ENCODE peak calls at places on chromosomes 16 and 17, in five cellular contexts. One of them, this sample, is unnamed.

GRCh38 chr16:57598437-57598836 is 30.0 kb upstream of the ADGRG1 start:
- DNase-seq in heart right ventricle: no peak
- DNase-seq in activated gamma-delta T cell treated with Interleukin-2 at 50 U/mL for 16 hours: no peak
- DNase-seq in EH: no peak
- DNase-seq in activated CD8-positive, alpha-beta T cell treated with anti-CD3 and anti-CD28 coated beads, Interleukin-2, amount 10 ng/mL, durations not matched to agents 7 days and 5 days: no peak
- DNase-seq in this sample: no peak

GRCh38 chr17:78697846-78698343 is 84.2 kb downstream of the CYTH1 start:
- DNase-seq in activated gamma-delta T cell treated with Interleukin-2 at 50 U/mL for 16 hours: no peak
- DNase-seq in EH: no peak
- DNase-seq in heart right ventricle: no peak
- DNase-seq in activated CD8-positive, alpha-beta T cell treated with anti-CD3 and anti-CD28 coated beads, Interleukin-2, amount 10 ng/mL, durations not matched to agents 7 days and 5 days: no peak
- DNase-seq in this sample: no peak

GRCh38 chr17:48513097-48513496 is 17.7 kb downstream of the HOXB1 start:
- DNase-seq in activated CD8-positive, alpha-beta T cell treated with anti-CD3 and anti-CD28 coated beads, Interleukin-2, amount 10 ng/mL, durations not matched to agents 7 days and 5 days: peak; percentile 52
- DNase-seq in activated gamma-delta T cell treated with Interleukin-2 at 50 U/mL for 16 hours: no peak
- DNase-seq in heart right ventricle: no peak
- DNase-seq in EH: no peak
- DNase-seq in this sample: no peak

GRCh38 chr16:23905027-23905426 is 69.2 kb downstream of the PRKCB start:
- DNase-seq in heart right ventricle: no peak
- DNase-seq in EH: peak; percentile 95
- DNase-seq in activated gamma-delta T cell treated with Interleukin-2 at 50 U/mL for 16 hours: no peak
- DNase-seq in activated CD8-positive, alpha-beta T cell treated with anti-CD3 and anti-CD28 coated beads, Interleukin-2, amount 10 ng/mL, durations not matched to agents 7 days and 5 days: no peak
- DNase-seq in this sample: no peak

GRCh38 chr17:1714488-1714979 is 4.4 kb upstream of the TLCD2 start:
- DNase-seq in EH: peak; percentile 99
- DNase-seq in heart right ventricle: peak; percentile 100
- DNase-seq in activated gamma-delta T cell treated with Interleukin-2 at 50 U/mL for 16 hours: no peak
- DNase-seq in activated CD8-positive, alpha-beta T cell treated with anti-CD3 and anti-CD28 coated beads, Interleukin-2, amount 10 ng/mL, durations not matched to agents 7 days and 5 days: no peak
- DNase-seq in this sample: no peak

GRCh38 chr17:57187391-57187790 is 68.9 kb upstream of the MSI2 start:
- DNase-seq in heart right ventricle: no peak
- DNase-seq in EH: no peak
- DNase-seq in activated CD8-positive, alpha-beta T cell treated with anti-CD3 and anti-CD28 coated beads, Interleukin-2, amount 10 ng/mL, durations not matched to agents 7 days and 5 days: no peak
- DNase-seq in activated gamma-delta T cell treated with Interleukin-2 at 50 U/mL for 16 hours: no peak
- DNase-seq in this sample: no peak

GRCh38 chr17:8420041-8420934 is 15.4 kb upstream of the NDEL1 start:
- DNase-seq in EH: peak; percentile 64
- DNase-seq in heart right ventricle: peak; percentile 82
- DNase-seq in activated CD8-positive, alpha-beta T cell treated with anti-CD3 and anti-CD28 coated beads, Interleukin-2, amount 10 ng/mL, durations not matched to agents 7 days and 5 days: no peak
- DNase-seq in activated gamma-delta T cell treated with Interleukin-2 at 50 U/mL for 16 hours: no peak
- DNase-seq in this sample: no peak

GRCh38 chr17:5837055-5837491 is 233.1 kb upstream of the WSCD1 start:
- DNase-seq in activated CD8-positive, alpha-beta T cell treated with anti-CD3 and anti-CD28 coated beads, Interleukin-2, amount 10 ng/mL, durations not matched to agents 7 days and 5 days: no peak
- DNase-seq in activated gamma-delta T cell treated with Interleukin-2 at 50 U/mL for 16 hours: no peak
- DNase-seq in EH: peak; percentile 79
- DNase-seq in heart right ventricle: no peak
- DNase-seq in this sample: no peak

GRCh38 chr17:77374170-77374936 is 233.6 kb downstream of the SEC14L1 start:
- DNase-seq in EH: peak; percentile 89
- DNase-seq in activated gamma-delta T cell treated with Interleukin-2 at 50 U/mL for 16 hours: peak; percentile 79
- DNase-seq in heart right ventricle: peak; percentile 88
- DNase-seq in activated CD8-positive, alpha-beta T cell treated with anti-CD3 and anti-CD28 coated beads, Interleukin-2, amount 10 ng/mL, durations not matched to agents 7 days and 5 days: peak; percentile 90
- DNase-seq in this sample: no peak

GRCh38 chr17:78736526-78737079 is 45.5 kb downstream of the CYTH1 start:
- DNase-seq in activated gamma-delta T cell treated with Interleukin-2 at 50 U/mL for 16 hours: peak; percentile 59
- DNase-seq in heart right ventricle: peak; percentile 79
- DNase-seq in activated CD8-positive, alpha-beta T cell treated with anti-CD3 and anti-CD28 coated beads, Interleukin-2, amount 10 ng/mL, durations not matched to agents 7 days and 5 days: peak; percentile 71
- DNase-seq in EH: no peak
- DNase-seq in this sample: no peak

GRCh38 chr17:70767102-70767701 is 597.9 kb downstream of the KCNJ2 start:
- DNase-seq in activated gamma-delta T cell treated with Interleukin-2 at 50 U/mL for 16 hours: no peak
- DNase-seq in EH: peak; percentile 29
- DNase-seq in activated CD8-positive, alpha-beta T cell treated with anti-CD3 and anti-CD28 coated beads, Interleukin-2, amount 10 ng/mL, durations not matched to agents 7 days and 5 days: no peak
- DNase-seq in heart right ventricle: no peak
- DNase-seq in this sample: no peak

GRCh38 chr16:30166202-30166902 is 17.1 kb upstream of the CORO1A start:
- DNase-seq in EH: no peak
- DNase-seq in activated gamma-delta T cell treated with Interleukin-2 at 50 U/mL for 16 hours: no peak
- DNase-seq in activated CD8-positive, alpha-beta T cell treated with anti-CD3 and anti-CD28 coated beads, Interleukin-2, amount 10 ng/mL, durations not matched to agents 7 days and 5 days: peak; percentile 53
- DNase-seq in heart right ventricle: no peak
- DNase-seq in this sample: peak; percentile 62

GRCh38 chr17:30520436-30520835 is 43.2 kb downstream of the GOSR1 start:
- DNase-seq in heart right ventricle: no peak
- DNase-seq in activated gamma-delta T cell treated with Interleukin-2 at 50 U/mL for 16 hours: no peak
- DNase-seq in activated CD8-positive, alpha-beta T cell treated with anti-CD3 and anti-CD28 coated beads, Interleukin-2, amount 10 ng/mL, durations not matched to agents 7 days and 5 days: no peak
- DNase-seq in EH: peak; percentile 81
- DNase-seq in this sample: no peak

GRCh38 chr17:3843935-3844516 is 2.0 kb downstream of the NCBP3 start:
- DNase-seq in activated gamma-delta T cell treated with Interleukin-2 at 50 U/mL for 16 hours: peak; percentile 35
- DNase-seq in activated CD8-positive, alpha-beta T cell treated with anti-CD3 and anti-CD28 coated beads, Interleukin-2, amount 10 ng/mL, durations not matched to agents 7 days and 5 days: peak; percentile 72
- DNase-seq in heart right ventricle: no peak
- DNase-seq in EH: peak; percentile 42
- DNase-seq in this sample: peak; percentile 29

GRCh38 chr17:5557990-5558389 is 26.3 kb downstream of the NLRP1 start:
- DNase-seq in heart right ventricle: no peak
- DNase-seq in EH: no peak
- DNase-seq in activated gamma-delta T cell treated with Interleukin-2 at 50 U/mL for 16 hours: no peak
- DNase-seq in activated CD8-positive, alpha-beta T cell treated with anti-CD3 and anti-CD28 coated beads, Interleukin-2, amount 10 ng/mL, durations not matched to agents 7 days and 5 days: no peak
- DNase-seq in this sample: no peak

GRCh38 chr17:80874866-80875445 is 116.7 kb upstream of the CHMP6 start:
- DNase-seq in heart right ventricle: no peak
- DNase-seq in activated CD8-positive, alpha-beta T cell treated with anti-CD3 and anti-CD28 coated beads, Interleukin-2, amount 10 ng/mL, durations not matched to agents 7 days and 5 days: no peak
- DNase-seq in activated gamma-delta T cell treated with Interleukin-2 at 50 U/mL for 16 hours: no peak
- DNase-seq in EH: no peak
- DNase-seq in this sample: no peak

GRCh38 chr16:15031596-15031995 is 24.3 kb downstream of the NTAN1 start:
- DNase-seq in EH: no peak
- DNase-seq in activated CD8-positive, alpha-beta T cell treated with anti-CD3 and anti-CD28 coated beads, Interleukin-2, amount 10 ng/mL, durations not matched to agents 7 days and 5 days: no peak
- DNase-seq in activated gamma-delta T cell treated with Interleukin-2 at 50 U/mL for 16 hours: no peak
- DNase-seq in heart right ventricle: no peak
- DNase-seq in this sample: no peak

GRCh38 chr17:77645441-77646430 is 312.8 kb upstream of the TNRC6C start:
- DNase-seq in heart right ventricle: no peak
- DNase-seq in EH: peak; percentile 60
- DNase-seq in activated gamma-delta T cell treated with Interleukin-2 at 50 U/mL for 16 hours: peak; percentile 70
- DNase-seq in activated CD8-positive, alpha-beta T cell treated with anti-CD3 and anti-CD28 coated beads, Interleukin-2, amount 10 ng/mL, durations not matched to agents 7 days and 5 days: peak; percentile 76
- DNase-seq in this sample: no peak

GRCh38 chr16:90008708-90009145 is 10.5 kb downstream of the DBNDD1 start:
- DNase-seq in activated gamma-delta T cell treated with Interleukin-2 at 50 U/mL for 16 hours: peak; percentile 65
- DNase-seq in EH: no peak
- DNase-seq in heart right ventricle: no peak
- DNase-seq in activated CD8-positive, alpha-beta T cell treated with anti-CD3 and anti-CD28 coated beads, Interleukin-2, amount 10 ng/mL, durations not matched to agents 7 days and 5 days: peak; percentile 87
- DNase-seq in this sample: peak; percentile 40

GRCh38 chr17:77824102-77824779 is 134.3 kb upstream of the TNRC6C start:
- DNase-seq in heart right ventricle: no peak
- DNase-seq in activated CD8-positive, alpha-beta T cell treated with anti-CD3 and anti-CD28 coated beads, Interleukin-2, amount 10 ng/mL, durations not matched to agents 7 days and 5 days: no peak
- DNase-seq in activated gamma-delta T cell treated with Interleukin-2 at 50 U/mL for 16 hours: no peak
- DNase-seq in EH: no peak
- DNase-seq in this sample: no peak

GRCh38 chr17:81207610-81208581 is 14.9 kb downstream of the CEP131 start:
- DNase-seq in EH: no peak
- DNase-seq in activated CD8-positive, alpha-beta T cell treated with anti-CD3 and anti-CD28 coated beads, Interleukin-2, amount 10 ng/mL, durations not matched to agents 7 days and 5 days: no peak
- DNase-seq in activated gamma-delta T cell treated with Interleukin-2 at 50 U/mL for 16 hours: no peak
- DNase-seq in heart right ventricle: no peak
- DNase-seq in this sample: no peak

GRCh38 chr16:15601212-15601879 is 41.6 kb downstream of the MARF1 start:
- DNase-seq in activated gamma-delta T cell treated with Interleukin-2 at 50 U/mL for 16 hours: no peak
- DNase-seq in heart right ventricle: no peak
- DNase-seq in activated CD8-positive, alpha-beta T cell treated with anti-CD3 and anti-CD28 coated beads, Interleukin-2, amount 10 ng/mL, durations not matched to agents 7 days and 5 days: no peak
- DNase-seq in EH: no peak
- DNase-seq in this sample: no peak

GRCh38 chr16:27446721-27447120 is 44.7 kb downstream of the IL21R start:
- DNase-seq in EH: no peak
- DNase-seq in activated CD8-positive, alpha-beta T cell treated with anti-CD3 and anti-CD28 coated beads, Interleukin-2, amount 10 ng/mL, durations not matched to agents 7 days and 5 days: peak; percentile 90
- DNase-seq in heart right ventricle: no peak
- DNase-seq in activated gamma-delta T cell treated with Interleukin-2 at 50 U/mL for 16 hours: peak; percentile 89
- DNase-seq in this sample: no peak

GRCh38 chr16:23587726-23588125 is 8.4 kb downstream of the NDUFAB1 start:
- DNase-seq in activated CD8-positive, alpha-beta T cell treated with anti-CD3 and anti-CD28 coated beads, Interleukin-2, amount 10 ng/mL, durations not matched to agents 7 days and 5 days: no peak
- DNase-seq in EH: peak; percentile 96
- DNase-seq in activated gamma-delta T cell treated with Interleukin-2 at 50 U/mL for 16 hours: no peak
- DNase-seq in heart right ventricle: no peak
- DNase-seq in this sample: no peak

GRCh38 chr16:64365448-64365858 is 756.4 kb downstream of the CDH11 start:
- DNase-seq in activated CD8-positive, alpha-beta T cell treated with anti-CD3 and anti-CD28 coated beads, Interleukin-2, amount 10 ng/mL, durations not matched to agents 7 days and 5 days: no peak
- DNase-seq in EH: peak; percentile 54
- DNase-seq in activated gamma-delta T cell treated with Interleukin-2 at 50 U/mL for 16 hours: no peak
- DNase-seq in heart right ventricle: no peak
- DNase-seq in this sample: no peak